ENCODE peak calls at places on chromosomes 3 and 15, in six cellular contexts. One of them, this sample, is unnamed.

GRCh38 chr3:115154611-115155010 is 7.5 kb upstream of the ZBTB20 start:
- DNase-seq in endothelial cell of umbilical vein: no peak
- DNase-seq in GM12878: no peak
- DNase-seq in K562: no peak
- DNase-seq in HepG2: no peak
- DNase-seq in A549: no peak
- DNase-seq in this sample: no peak

GRCh38 chr15:38048001-38048455 is 113.6 kb downstream of the TMCO5A start:
- DNase-seq in endothelial cell of umbilical vein: no peak
- DNase-seq in K562: no peak
- DNase-seq in HepG2: no peak
- DNase-seq in GM12878: peak; percentile 60
- DNase-seq in A549: no peak
- DNase-seq in this sample: no peak

GRCh38 chr15:85527907-85528306 is 147.5 kb downstream of the AKAP13 start:
- DNase-seq in endothelial cell of umbilical vein: peak; percentile 86
- DNase-seq in K562: no peak
- DNase-seq in A549: no peak
- DNase-seq in HepG2: no peak
- DNase-seq in GM12878: no peak
- DNase-seq in this sample: no peak

GRCh38 chr3:59433546-59433945 is 383.7 kb upstream of the CFAP20DC start:
- DNase-seq in HepG2: no peak
- DNase-seq in A549: no peak
- DNase-seq in GM12878: no peak
- DNase-seq in K562: no peak
- DNase-seq in endothelial cell of umbilical vein: no peak
- DNase-seq in this sample: no peak

GRCh38 chr3:171000281-171000680 is 26.2 kb downstream of the SLC2A2 start:
- DNase-seq in HepG2: no peak
- DNase-seq in K562: no peak
- DNase-seq in endothelial cell of umbilical vein: no peak
- DNase-seq in A549: no peak
- DNase-seq in GM12878: no peak
- DNase-seq in this sample: no peak

GRCh38 chr3:179016979-179017670 is 54.5 kb downstream of the ZMAT3 start:
- DNase-seq in HepG2: no peak
- DNase-seq in A549: no peak
- DNase-seq in endothelial cell of umbilical vein: no peak
- DNase-seq in GM12878: peak; percentile 62
- DNase-seq in K562: no peak
- DNase-seq in this sample: no peak

GRCh38 chr3:117144832-117145231 is 435.3 kb downstream of the TUSC7 start:
- DNase-seq in K562: no peak
- DNase-seq in GM12878: no peak
- DNase-seq in endothelial cell of umbilical vein: no peak
- DNase-seq in HepG2: no peak
- DNase-seq in A549: no peak
- DNase-seq in this sample: no peak

GRCh38 chr15:89533861-89534544 is 37.6 kb upstream of the RHCG start:
- DNase-seq in A549: no peak
- DNase-seq in HepG2: no peak
- DNase-seq in endothelial cell of umbilical vein: no peak
- DNase-seq in GM12878: no peak
- DNase-seq in K562: no peak
- DNase-seq in this sample: no peak

GRCh38 chr3:176933704-176934103 is 263.6 kb downstream of the TBL1XR1 start:
- DNase-seq in endothelial cell of umbilical vein: no peak
- DNase-seq in GM12878: no peak
- DNase-seq in HepG2: peak; percentile 31
- DNase-seq in A549: no peak
- DNase-seq in K562: no peak
- DNase-seq in this sample: no peak

GRCh38 chr3:177519588-177519987 is 322.3 kb upstream of the TBL1XR1 start:
- DNase-seq in HepG2: no peak
- DNase-seq in A549: no peak
- DNase-seq in endothelial cell of umbilical vein: no peak
- DNase-seq in GM12878: no peak
- DNase-seq in K562: no peak
- DNase-seq in this sample: no peak

GRCh38 chr15:66758844-66759243 is 56.8 kb downstream of the SMAD6 start:
- DNase-seq in GM12878: no peak
- DNase-seq in A549: no peak
- DNase-seq in K562: no peak
- DNase-seq in HepG2: no peak
- DNase-seq in endothelial cell of umbilical vein: no peak
- DNase-seq in this sample: no peak
- TF ChIP-seq POLR2A in GM12878: no peak
- TF ChIP-seq POLR2A in A549: no peak
- TF ChIP-seq POLR2A in K562: no peak
- TF ChIP-seq POLR2A in HepG2: no peak
- TF ChIP-seq POLR2A in endothelial cell of umbilical vein: no peak
- TF ChIP-seq POLR2A in this sample: no peak

DNA sequence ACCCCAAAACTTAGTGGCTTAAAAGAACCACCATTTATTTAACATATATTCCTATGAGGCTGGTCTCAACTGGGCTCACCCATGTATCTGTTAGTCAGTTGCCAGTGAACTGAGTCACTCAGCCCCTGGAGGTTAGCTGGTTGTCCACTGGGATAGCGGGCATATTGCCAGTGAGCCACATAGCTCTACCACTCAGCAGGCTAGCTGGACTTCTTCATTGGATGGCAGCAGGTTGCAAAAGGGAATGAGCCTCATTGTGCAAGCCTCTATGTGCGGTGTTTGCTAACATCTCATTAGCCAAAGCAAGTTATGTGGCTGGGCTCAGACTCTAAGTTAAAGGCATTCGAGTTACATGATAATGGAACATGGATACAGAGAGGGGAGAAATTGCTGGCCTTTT is 8.5 kb downstream of the BTD start:
- DNase-seq in GM12878: no peak
- DNase-seq in endothelial cell of umbilical vein: no peak
- DNase-seq in A549: peak; percentile 64
- DNase-seq in K562: no peak
- DNase-seq in HepG2: peak; percentile 63
- DNase-seq in this sample: peak; percentile 96
- TF ChIP-seq MYC in GM12878: no peak
- TF ChIP-seq MYC in endothelial cell of umbilical vein: no peak
- TF ChIP-seq MYC in A549: no peak
- TF ChIP-seq MYC in K562: no peak
- TF ChIP-seq MYC in HepG2: no peak
- TF ChIP-seq MYC in this sample: peak; percentile 11

GRCh38 chr3:28348637-28349396 is at the start of the genes AZI2 and ZCWPW2:
- DNase-seq in endothelial cell of umbilical vein: peak; percentile 95
- DNase-seq in A549: peak; percentile 60
- DNase-seq in K562: peak; percentile 90
- DNase-seq in HepG2: peak; percentile 89
- DNase-seq in GM12878: peak; percentile 74
- DNase-seq in this sample: peak; percentile 96
- TF ChIP-seq POLR2A in endothelial cell of umbilical vein: no peak
- TF ChIP-seq POLR2A in A549: peak; percentile 48
- TF ChIP-seq POLR2A in K562: peak; percentile 95
- TF ChIP-seq POLR2A in HepG2: peak; percentile 73
- TF ChIP-seq POLR2A in GM12878: peak; percentile 88
- TF ChIP-seq POLR2A in this sample: peak; percentile 64

DNA sequence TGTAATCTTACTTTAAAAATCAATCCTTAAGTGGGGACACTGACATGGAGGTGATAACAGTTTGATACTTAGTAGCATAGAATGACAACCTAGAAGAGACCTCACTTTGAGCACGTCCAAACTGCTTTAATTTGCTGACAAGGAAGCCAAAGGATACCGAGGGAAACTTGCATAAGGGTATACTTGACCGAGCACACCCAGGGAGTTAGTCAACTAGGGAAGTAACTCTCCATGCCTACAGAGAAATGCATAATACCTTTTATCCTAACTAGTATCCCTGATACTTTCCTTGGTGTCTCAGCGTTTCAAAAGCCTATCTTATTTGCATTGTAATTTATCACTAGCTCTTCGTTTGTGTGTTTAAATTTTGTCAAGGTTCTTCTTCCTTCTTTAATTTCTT is 5.4 kb upstream of the TPRG1 start:
- DNase-seq in A549: no peak
- DNase-seq in K562: no peak
- DNase-seq in HepG2: no peak
- DNase-seq in endothelial cell of umbilical vein: no peak
- DNase-seq in GM12878: no peak
- DNase-seq in this sample: no peak
- TF ChIP-seq MYC in A549: no peak
- TF ChIP-seq MYC in K562: no peak
- TF ChIP-seq MYC in HepG2: no peak
- TF ChIP-seq MYC in endothelial cell of umbilical vein: no peak
- TF ChIP-seq MYC in GM12878: no peak
- TF ChIP-seq MYC in this sample: no peak

GRCh38 chr15:42273099-42273899 is at the start of the genes GANC and TMEM87A:
- DNase-seq in GM12878: peak; percentile 95
- DNase-seq in HepG2: peak; percentile 98
- DNase-seq in endothelial cell of umbilical vein: peak; percentile 99
- DNase-seq in K562: peak; percentile 89
- DNase-seq in A549: peak; percentile 85
- DNase-seq in this sample: peak; percentile 99
- TF ChIP-seq POLR2A in GM12878: peak; percentile 99
- TF ChIP-seq POLR2A in HepG2: peak; percentile 98
- TF ChIP-seq POLR2A in endothelial cell of umbilical vein: peak; percentile 94
- TF ChIP-seq POLR2A in K562: peak; percentile 99
- TF ChIP-seq POLR2A in A549: peak; percentile 63
- TF ChIP-seq POLR2A in this sample: peak; percentile 91